ENCODE peak calls at places on chromosomes 3 and 15, in ten cellular contexts. One of them, this sample, is unnamed.

GRCh38 chr15:31478781-31479221 is 152.2 kb downstream of the KLF13 start:
- DNase-seq in A673: no peak
- DNase-seq in brain microvascular endothelial cell: no peak
- DNase-seq in mammary epithelial cell: no peak
- DNase-seq in endodermal cell: peak
- DNase-seq in progenitor cell of endocrine pancreas: no peak
- DNase-seq in activated CD8-positive, alpha-beta T cell treated with anti-CD3 and anti-CD28 coated beads for 36 hours: no peak
- DNase-seq in ovary: no peak
- DNase-seq in dorsolateral prefrontal cortex: no peak
- DNase-seq in fibroblast of lung: no peak
- DNase-seq in this sample: no peak

GRCh38 chr15:79680721-79681120 is 216.1 kb downstream of the MTHFS start:
- DNase-seq in A673: peak
- DNase-seq in brain microvascular endothelial cell: peak
- DNase-seq in mammary epithelial cell: peak
- DNase-seq in endodermal cell: peak
- DNase-seq in progenitor cell of endocrine pancreas: no peak
- DNase-seq in activated CD8-positive, alpha-beta T cell treated with anti-CD3 and anti-CD28 coated beads for 36 hours: no peak
- DNase-seq in ovary: no peak
- DNase-seq in dorsolateral prefrontal cortex: no peak
- DNase-seq in fibroblast of lung: peak
- DNase-seq in this sample: no peak

GRCh38 chr3:70120360-70120966 is 120.9 kb downstream of the SAMMSON start:
- DNase-seq in A673: peak
- DNase-seq in brain microvascular endothelial cell: peak
- DNase-seq in mammary epithelial cell: peak
- DNase-seq in endodermal cell: peak
- DNase-seq in progenitor cell of endocrine pancreas: no peak
- DNase-seq in activated CD8-positive, alpha-beta T cell treated with anti-CD3 and anti-CD28 coated beads for 36 hours: peak
- DNase-seq in ovary: no peak
- DNase-seq in dorsolateral prefrontal cortex: no peak
- DNase-seq in fibroblast of lung: peak
- DNase-seq in this sample: peak

GRCh38 chr3:126109146-126109859 is 25.4 kb upstream of the SLC41A3 start:
- DNase-seq in A673: no peak
- DNase-seq in brain microvascular endothelial cell: no peak
- DNase-seq in mammary epithelial cell: no peak
- DNase-seq in endodermal cell: peak
- DNase-seq in progenitor cell of endocrine pancreas: peak
- DNase-seq in activated CD8-positive, alpha-beta T cell treated with anti-CD3 and anti-CD28 coated beads for 36 hours: no peak
- DNase-seq in ovary: peak
- DNase-seq in dorsolateral prefrontal cortex: no peak
- DNase-seq in fibroblast of lung: no peak
- DNase-seq in this sample: no peak

GRCh38 chr3:127488141-127488672 is 102.3 kb downstream of the TPRA1 start:
- DNase-seq in A673: no peak
- DNase-seq in brain microvascular endothelial cell: no peak
- DNase-seq in mammary epithelial cell: no peak
- DNase-seq in endodermal cell: peak
- DNase-seq in progenitor cell of endocrine pancreas: no peak
- DNase-seq in activated CD8-positive, alpha-beta T cell treated with anti-CD3 and anti-CD28 coated beads for 36 hours: no peak
- DNase-seq in ovary: no peak
- DNase-seq in dorsolateral prefrontal cortex: no peak
- DNase-seq in fibroblast of lung: no peak
- DNase-seq in this sample: no peak

GRCh38 chr3:53941945-53942344 is 50.3 kb upstream of the SELENOK start:
- DNase-seq in A673: no peak
- DNase-seq in brain microvascular endothelial cell: no peak
- DNase-seq in mammary epithelial cell: no peak
- DNase-seq in endodermal cell: no peak
- DNase-seq in progenitor cell of endocrine pancreas: no peak
- DNase-seq in activated CD8-positive, alpha-beta T cell treated with anti-CD3 and anti-CD28 coated beads for 36 hours: no peak
- DNase-seq in ovary: no peak
- DNase-seq in dorsolateral prefrontal cortex: no peak
- DNase-seq in fibroblast of lung: peak
- DNase-seq in this sample: no peak

GRCh38 chr15:57485869-57486268 is 105.8 kb upstream of the MYZAP start:
- DNase-seq in A673: no peak
- DNase-seq in brain microvascular endothelial cell: peak
- DNase-seq in mammary epithelial cell: peak
- DNase-seq in endodermal cell: peak
- DNase-seq in progenitor cell of endocrine pancreas: no peak
- DNase-seq in activated CD8-positive, alpha-beta T cell treated with anti-CD3 and anti-CD28 coated beads for 36 hours: no peak
- DNase-seq in ovary: no peak
- DNase-seq in dorsolateral prefrontal cortex: no peak
- DNase-seq in fibroblast of lung: peak
- DNase-seq in this sample: peak

GRCh38 chr3:194034556-194035336 is 101.2 kb upstream of the HES1 start:
- DNase-seq in A673: no peak
- DNase-seq in brain microvascular endothelial cell: no peak
- DNase-seq in mammary epithelial cell: no peak
- DNase-seq in endodermal cell: peak
- DNase-seq in progenitor cell of endocrine pancreas: no peak
- DNase-seq in activated CD8-positive, alpha-beta T cell treated with anti-CD3 and anti-CD28 coated beads for 36 hours: no peak
- DNase-seq in ovary: no peak
- DNase-seq in dorsolateral prefrontal cortex: no peak
- DNase-seq in fibroblast of lung: no peak
- DNase-seq in this sample: no peak

GRCh38 chr15:63392355-63393009 is 10.8 kb upstream of the CA12 start:
- DNase-seq in A673: no peak
- DNase-seq in brain microvascular endothelial cell: no peak
- DNase-seq in mammary epithelial cell: no peak
- DNase-seq in endodermal cell: no peak
- DNase-seq in progenitor cell of endocrine pancreas: no peak
- DNase-seq in activated CD8-positive, alpha-beta T cell treated with anti-CD3 and anti-CD28 coated beads for 36 hours: peak
- DNase-seq in ovary: no peak
- DNase-seq in dorsolateral prefrontal cortex: no peak
- DNase-seq in fibroblast of lung: no peak
- DNase-seq in this sample: no peak

GRCh38 chr15:63395730-63396545 is 14.3 kb upstream of the CA12 start:
- DNase-seq in A673: no peak
- DNase-seq in brain microvascular endothelial cell: no peak
- DNase-seq in mammary epithelial cell: no peak
- DNase-seq in endodermal cell: peak
- DNase-seq in progenitor cell of endocrine pancreas: no peak
- DNase-seq in activated CD8-positive, alpha-beta T cell treated with anti-CD3 and anti-CD28 coated beads for 36 hours: no peak
- DNase-seq in ovary: no peak
- DNase-seq in dorsolateral prefrontal cortex: no peak
- DNase-seq in fibroblast of lung: no peak
- DNase-seq in this sample: no peak

GRCh38 chr15:63401078-63401477 is 19.4 kb upstream of the CA12 start:
- DNase-seq in A673: no peak
- DNase-seq in brain microvascular endothelial cell: no peak
- DNase-seq in mammary epithelial cell: peak
- DNase-seq in endodermal cell: no peak
- DNase-seq in progenitor cell of endocrine pancreas: no peak
- DNase-seq in activated CD8-positive, alpha-beta T cell treated with anti-CD3 and anti-CD28 coated beads for 36 hours: peak
- DNase-seq in ovary: no peak
- DNase-seq in dorsolateral prefrontal cortex: no peak
- DNase-seq in fibroblast of lung: peak
- DNase-seq in this sample: no peak

GRCh38 chr15:63398456-63398855 is 16.8 kb upstream of the CA12 start:
- DNase-seq in A673: no peak
- DNase-seq in brain microvascular endothelial cell: no peak
- DNase-seq in mammary epithelial cell: no peak
- DNase-seq in endodermal cell: no peak
- DNase-seq in progenitor cell of endocrine pancreas: no peak
- DNase-seq in activated CD8-positive, alpha-beta T cell treated with anti-CD3 and anti-CD28 coated beads for 36 hours: no peak
- DNase-seq in ovary: no peak
- DNase-seq in dorsolateral prefrontal cortex: no peak
- DNase-seq in fibroblast of lung: no peak
- DNase-seq in this sample: no peak

GRCh38 chr15:63396546-63396939 is 14.9 kb upstream of the CA12 start:
- DNase-seq in A673: no peak
- DNase-seq in brain microvascular endothelial cell: no peak
- DNase-seq in mammary epithelial cell: no peak
- DNase-seq in endodermal cell: peak
- DNase-seq in progenitor cell of endocrine pancreas: no peak
- DNase-seq in activated CD8-positive, alpha-beta T cell treated with anti-CD3 and anti-CD28 coated beads for 36 hours: no peak
- DNase-seq in ovary: no peak
- DNase-seq in dorsolateral prefrontal cortex: no peak
- DNase-seq in fibroblast of lung: no peak
- DNase-seq in this sample: no peak
- TF ChIP-seq CTCF in A673: no peak
- TF ChIP-seq CTCF in brain microvascular endothelial cell: no peak
- TF ChIP-seq CTCF in mammary epithelial cell: no peak
- TF ChIP-seq CTCF in endodermal cell: peak
- TF ChIP-seq CTCF in progenitor cell of endocrine pancreas: no peak
- TF ChIP-seq CTCF in activated CD8-positive, alpha-beta T cell treated with anti-CD3 and anti-CD28 coated beads for 36 hours: no peak
- TF ChIP-seq CTCF in ovary: no peak
- TF ChIP-seq CTCF in dorsolateral prefrontal cortex: no peak
- TF ChIP-seq CTCF in fibroblast of lung: no peak
- TF ChIP-seq CTCF in this sample: no peak

GRCh38 chr15:72117698-72118399 is at the start of gene MYO9A:
- DNase-seq in A673: peak
- DNase-seq in brain microvascular endothelial cell: peak
- DNase-seq in mammary epithelial cell: peak
- DNase-seq in endodermal cell: peak
- DNase-seq in progenitor cell of endocrine pancreas: peak
- DNase-seq in activated CD8-positive, alpha-beta T cell treated with anti-CD3 and anti-CD28 coated beads for 36 hours: peak
- DNase-seq in ovary: peak
- DNase-seq in dorsolateral prefrontal cortex: peak
- DNase-seq in fibroblast of lung: peak
- DNase-seq in this sample: peak
- TF ChIP-seq CTCF in A673: no peak
- TF ChIP-seq CTCF in brain microvascular endothelial cell: peak
- TF ChIP-seq CTCF in mammary epithelial cell: no peak
- TF ChIP-seq CTCF in endodermal cell: peak
- TF ChIP-seq CTCF in progenitor cell of endocrine pancreas: no peak
- TF ChIP-seq CTCF in activated CD8-positive, alpha-beta T cell treated with anti-CD3 and anti-CD28 coated beads for 36 hours: no peak
- TF ChIP-seq CTCF in ovary: no peak
- TF ChIP-seq CTCF in dorsolateral prefrontal cortex: peak
- TF ChIP-seq CTCF in fibroblast of lung: no peak
- TF ChIP-seq CTCF in this sample: peak

GRCh38 chr3:27487383-27487782 is 3.2 kb upstream of the SLC4A7 start:
- DNase-seq in A673: no peak
- DNase-seq in brain microvascular endothelial cell: no peak
- DNase-seq in mammary epithelial cell: no peak
- DNase-seq in endodermal cell: no peak
- DNase-seq in progenitor cell of endocrine pancreas: no peak
- DNase-seq in activated CD8-positive, alpha-beta T cell treated with anti-CD3 and anti-CD28 coated beads for 36 hours: no peak
- DNase-seq in ovary: no peak
- DNase-seq in dorsolateral prefrontal cortex: no peak
- DNase-seq in fibroblast of lung: no peak
- DNase-seq in this sample: no peak

GRCh38 chr3:27486328-27486727 is 2.1 kb upstream of the SLC4A7 start:
- DNase-seq in A673: no peak
- DNase-seq in brain microvascular endothelial cell: no peak
- DNase-seq in mammary epithelial cell: no peak
- DNase-seq in endodermal cell: no peak
- DNase-seq in progenitor cell of endocrine pancreas: no peak
- DNase-seq in activated CD8-positive, alpha-beta T cell treated with anti-CD3 and anti-CD28 coated beads for 36 hours: no peak
- DNase-seq in ovary: no peak
- DNase-seq in dorsolateral prefrontal cortex: no peak
- DNase-seq in fibroblast of lung: no peak
- DNase-seq in this sample: no peak

GRCh38 chr3:27485853-27486252 is 1.7 kb upstream of the SLC4A7 start:
- DNase-seq in A673: no peak
- DNase-seq in brain microvascular endothelial cell: no peak
- DNase-seq in mammary epithelial cell: no peak
- DNase-seq in endodermal cell: no peak
- DNase-seq in progenitor cell of endocrine pancreas: no peak
- DNase-seq in activated CD8-positive, alpha-beta T cell treated with anti-CD3 and anti-CD28 coated beads for 36 hours: no peak
- DNase-seq in ovary: no peak
- DNase-seq in dorsolateral prefrontal cortex: no peak
- DNase-seq in fibroblast of lung: peak
- DNase-seq in this sample: no peak

GRCh38 chr3:27483117-27484001 is 825 bp downstream of the SLC4A7 start:
- DNase-seq in A673: peak
- DNase-seq in brain microvascular endothelial cell: peak
- DNase-seq in mammary epithelial cell: peak
- DNase-seq in endodermal cell: peak
- DNase-seq in progenitor cell of endocrine pancreas: peak
- DNase-seq in activated CD8-positive, alpha-beta T cell treated with anti-CD3 and anti-CD28 coated beads for 36 hours: peak
- DNase-seq in ovary: peak
- DNase-seq in dorsolateral prefrontal cortex: peak
- DNase-seq in fibroblast of lung: peak
- DNase-seq in this sample: no peak

GRCh38 chr3:27484002-27484844 is at the start of gene SLC4A7:
- DNase-seq in A673: peak
- DNase-seq in brain microvascular endothelial cell: peak
- DNase-seq in mammary epithelial cell: peak
- DNase-seq in endodermal cell: peak
- DNase-seq in progenitor cell of endocrine pancreas: peak
- DNase-seq in activated CD8-positive, alpha-beta T cell treated with anti-CD3 and anti-CD28 coated beads for 36 hours: peak
- DNase-seq in ovary: peak
- DNase-seq in dorsolateral prefrontal cortex: peak
- DNase-seq in fibroblast of lung: peak
- DNase-seq in this sample: peak
- TF ChIP-seq CTCF in A673: no peak
- TF ChIP-seq CTCF in brain microvascular endothelial cell: no peak
- TF ChIP-seq CTCF in mammary epithelial cell: no peak
- TF ChIP-seq CTCF in endodermal cell: no peak
- TF ChIP-seq CTCF in progenitor cell of endocrine pancreas: no peak
- TF ChIP-seq CTCF in activated CD8-positive, alpha-beta T cell treated with anti-CD3 and anti-CD28 coated beads for 36 hours: no peak
- TF ChIP-seq CTCF in ovary: no peak
- TF ChIP-seq CTCF in dorsolateral prefrontal cortex: peak
- TF ChIP-seq CTCF in fibroblast of lung: no peak
- TF ChIP-seq CTCF in this sample: no peak

GRCh38 chr15:40340038-40340739 is 550 bp downstream of the CCDC9B start:
- DNase-seq in A673: peak
- DNase-seq in brain microvascular endothelial cell: no peak
- DNase-seq in mammary epithelial cell: no peak
- DNase-seq in endodermal cell: no peak
- DNase-seq in progenitor cell of endocrine pancreas: no peak
- DNase-seq in activated CD8-positive, alpha-beta T cell treated with anti-CD3 and anti-CD28 coated beads for 36 hours: no peak
- DNase-seq in ovary: peak
- DNase-seq in dorsolateral prefrontal cortex: peak
- DNase-seq in fibroblast of lung: peak
- DNase-seq in this sample: no peak

GRCh38 chr15:40340740-40341400 is at the start of gene CCDC9B:
- DNase-seq in A673: peak
- DNase-seq in brain microvascular endothelial cell: peak
- DNase-seq in mammary epithelial cell: peak
- DNase-seq in endodermal cell: no peak
- DNase-seq in progenitor cell of endocrine pancreas: no peak
- DNase-seq in activated CD8-positive, alpha-beta T cell treated with anti-CD3 and anti-CD28 coated beads for 36 hours: no peak
- DNase-seq in ovary: peak
- DNase-seq in dorsolateral prefrontal cortex: peak
- DNase-seq in fibroblast of lung: peak
- DNase-seq in this sample: peak

GRCh38 chr15:40338921-40339620 is 1.7 kb downstream of the CCDC9B start:
- DNase-seq in A673: no peak
- DNase-seq in brain microvascular endothelial cell: peak
- DNase-seq in mammary epithelial cell: peak
- DNase-seq in endodermal cell: no peak
- DNase-seq in progenitor cell of endocrine pancreas: no peak
- DNase-seq in activated CD8-positive, alpha-beta T cell treated with anti-CD3 and anti-CD28 coated beads for 36 hours: no peak
- DNase-seq in ovary: no peak
- DNase-seq in dorsolateral prefrontal cortex: no peak
- DNase-seq in fibroblast of lung: peak
- DNase-seq in this sample: no peak

GRCh38 chr15:40338041-40338657 is 2.6 kb downstream of the CCDC9B start:
- DNase-seq in A673: peak
- DNase-seq in brain microvascular endothelial cell: peak
- DNase-seq in mammary epithelial cell: peak
- DNase-seq in endodermal cell: peak
- DNase-seq in progenitor cell of endocrine pancreas: peak
- DNase-seq in activated CD8-positive, alpha-beta T cell treated with anti-CD3 and anti-CD28 coated beads for 36 hours: peak
- DNase-seq in ovary: peak
- DNase-seq in dorsolateral prefrontal cortex: peak
- DNase-seq in fibroblast of lung: peak
- DNase-seq in this sample: no peak

DNA sequence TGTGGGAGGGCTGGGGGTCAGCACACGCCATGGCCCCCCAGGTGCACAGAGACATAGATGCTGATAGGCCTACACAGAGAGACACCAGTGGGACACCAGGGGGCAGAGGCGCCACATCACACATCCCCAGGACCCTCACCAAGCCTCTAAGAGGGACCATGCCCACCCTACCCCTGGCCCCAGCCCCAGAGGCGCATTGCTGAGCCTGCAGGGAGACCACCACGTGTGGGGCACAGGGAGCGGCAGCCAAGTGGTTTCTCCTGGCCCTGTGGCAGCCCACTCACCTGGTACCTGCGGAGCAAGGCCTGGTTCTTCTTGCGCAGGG is 1.2 kb downstream of the CCDC9B start:
- DNase-seq in A673: no peak
- DNase-seq in brain microvascular endothelial cell: no peak
- DNase-seq in mammary epithelial cell: no peak
- DNase-seq in endodermal cell: no peak
- DNase-seq in progenitor cell of endocrine pancreas: no peak
- DNase-seq in activated CD8-positive, alpha-beta T cell treated with anti-CD3 and anti-CD28 coated beads for 36 hours: no peak
- DNase-seq in ovary: no peak
- DNase-seq in dorsolateral prefrontal cortex: no peak
- DNase-seq in fibroblast of lung: no peak
- DNase-seq in this sample: no peak
- TF ChIP-seq CTCF in A673: peak
- TF ChIP-seq CTCF in brain microvascular endothelial cell: peak
- TF ChIP-seq CTCF in mammary epithelial cell: no peak
- TF ChIP-seq CTCF in endodermal cell: peak
- TF ChIP-seq CTCF in progenitor cell of endocrine pancreas: no peak
- TF ChIP-seq CTCF in activated CD8-positive, alpha-beta T cell treated with anti-CD3 and anti-CD28 coated beads for 36 hours: no peak
- TF ChIP-seq CTCF in ovary: no peak
- TF ChIP-seq CTCF in dorsolateral prefrontal cortex: no peak
- TF ChIP-seq CTCF in fibroblast of lung: no peak
- TF ChIP-seq CTCF in this sample: no peak